ENCODE peak calls at places on chromosome 17, in six cellular contexts. X is stimulated activated CD4-positive, alpha-beta T cell treated with anti-CD3 and anti-CD28 coated beads, Interleukin-1b, Interleukin-23, amount 100 ng/mL, for 24 hours; D is kidney; E is hypothalamus; F is NCI-H1092; I is T47D. B is an unnamed sample.

GRCh38 chr17:7956208-7956965 is 24.4 kb downstream of the CNTROB start:
- DNase-seq in X (no peak), D (no peak), E (no peak), F (no peak), I (no peak), B (no peak)

GRCh38 chr17:67105213-67105612 is 60.9 kb downstream of the CACNG1 start:
- DNase-seq in X (no peak), D (no peak), E (no peak), F (no peak), I (no peak), B (no peak)

GRCh38 chr17:19239544-19239943 is 2.4 kb downstream of the EPN2 start:
- DNase-seq in X (no peak), D (no peak), E (no peak), F (no peak), I (no peak), B (no peak)

GRCh38 chr17:78301821-78302213 is 58.1 kb downstream of the SOCS3 start:
- DNase-seq in X (no peak), D (no peak), E (no peak), F (no peak), I (no peak), B (no peak)

GRCh38 chr17:20242271-20242670 is 225.1 kb downstream of the LGALS9B start:
- DNase-seq in X (no peak), D (no peak), E (no peak), F (no peak), I (no peak), B (no peak)

GRCh38 chr17:2064980-2065785 is 10.3 kb downstream of the HIC1 start:
- DNase-seq in X (peak), D (peak), E (no peak), F (no peak), I (no peak), B (no peak)

GRCh38 chr17:27381007-27381501 is 75.2 kb upstream of the KSR1 start:
- DNase-seq in X (peak), D (peak), E (peak), F (peak), I (peak), B (peak)

GRCh38 chr17:7241783-7242716 is at the start of gene GABARAP:
- DNase-seq in X (peak), D (peak), E (peak), F (peak), I (peak), B (peak)

GRCh38 chr17:15399443-15399842 is 58.0 kb upstream of the TEKT3 start:
- DNase-seq in X (no peak), D (no peak), E (no peak), F (no peak), I (no peak), B (no peak)

GRCh38 chr17:29103341-29103740 is 60.4 kb downstream of the PIPOX start:
- DNase-seq in X (no peak), D (no peak), E (no peak), F (no peak), I (no peak), B (no peak)

GRCh38 chr17:64494121-64494520 is 2.7 kb downstream of the POLG2 start:
- DNase-seq in X (no peak), D (no peak), E (no peak), F (no peak), I (no peak), B (no peak)